ENCODE peak calls at places on chromosome 18, in five cellular contexts. One of them, this sample, is unnamed.

GRCh38 chr18:62621546-62621945 is 93.8 kb upstream of the PHLPP1 start:
- DNase-seq in transverse colon: no peak
- DNase-seq in H1: no peak
- DNase-seq in fibroblast of lung: peak
- DNase-seq in endodermal cell: no peak
- DNase-seq in this sample: no peak

GRCh38 chr18:62773691-62774090 is 58.4 kb downstream of the PHLPP1 start:
- DNase-seq in H1: no peak
- DNase-seq in fibroblast of lung: no peak
- DNase-seq in endodermal cell: no peak
- DNase-seq in transverse colon: no peak
- DNase-seq in this sample: no peak

GRCh38 chr18:48641981-48642380 is 103.2 kb downstream of the CTIF start:
- DNase-seq in fibroblast of lung: no peak
- DNase-seq in transverse colon: no peak
- DNase-seq in endodermal cell: no peak
- DNase-seq in H1: no peak
- DNase-seq in this sample: no peak

GRCh38 chr18:48552130-48552529 is 13.3 kb downstream of the CTIF start:
- DNase-seq in H1: no peak
- DNase-seq in fibroblast of lung: no peak
- DNase-seq in endodermal cell: no peak
- DNase-seq in transverse colon: no peak
- DNase-seq in this sample: no peak

GRCh38 chr18:3970929-3971328 is 484.2 kb downstream of the DLGAP1 start:
- DNase-seq in H1: no peak
- DNase-seq in endodermal cell: no peak
- DNase-seq in transverse colon: no peak
- DNase-seq in fibroblast of lung: no peak
- DNase-seq in this sample: no peak

GRCh38 chr18:2326999-2327398 is 244.3 kb downstream of the METTL4 start:
- DNase-seq in fibroblast of lung: peak
- DNase-seq in H1: no peak
- DNase-seq in endodermal cell: no peak
- DNase-seq in transverse colon: no peak
- DNase-seq in this sample: no peak

GRCh38 chr18:9287037-9287436 is 47.5 kb upstream of the TWSG1 start:
- DNase-seq in transverse colon: no peak
- DNase-seq in endodermal cell: no peak
- DNase-seq in H1: no peak
- DNase-seq in fibroblast of lung: no peak
- DNase-seq in this sample: no peak

GRCh38 chr18:76416935-76417334 is 78.1 kb downstream of the ZNF516 start:
- DNase-seq in endodermal cell: no peak
- DNase-seq in transverse colon: peak
- DNase-seq in fibroblast of lung: peak
- DNase-seq in H1: no peak
- DNase-seq in this sample: no peak

GRCh38 chr18:28961669-28962228 is 784.8 kb upstream of the CDH2 start:
- DNase-seq in transverse colon: no peak
- DNase-seq in fibroblast of lung: peak
- DNase-seq in H1: peak
- DNase-seq in endodermal cell: peak
- DNase-seq in this sample: no peak

GRCh38 chr18:48940854-48941531 is 9.8 kb downstream of the SMAD7 start:
- DNase-seq in endodermal cell: no peak
- DNase-seq in H1: no peak
- DNase-seq in transverse colon: peak
- DNase-seq in fibroblast of lung: no peak
- DNase-seq in this sample: no peak

GRCh38 chr18:26827581-26827980 is 37.9 kb downstream of the AQP4 start:
- DNase-seq in endodermal cell: no peak
- DNase-seq in transverse colon: no peak
- DNase-seq in H1: no peak
- DNase-seq in fibroblast of lung: no peak
- DNase-seq in this sample: no peak

GRCh38 chr18:63218472-63218871 is 101.1 kb downstream of the BCL2 start:
- DNase-seq in transverse colon: no peak
- DNase-seq in endodermal cell: no peak
- DNase-seq in H1: no peak
- DNase-seq in fibroblast of lung: no peak
- DNase-seq in this sample: no peak

GRCh38 chr18:75926811-75927210 is 499.3 kb upstream of the SMIM21 start:
- DNase-seq in transverse colon: no peak
- DNase-seq in fibroblast of lung: peak
- DNase-seq in H1: no peak
- DNase-seq in endodermal cell: no peak
- DNase-seq in this sample: no peak

GRCh38 chr18:55586841-55587240 is 1.2 kb downstream of the TCF4 start:
- DNase-seq in fibroblast of lung: peak
- DNase-seq in H1: no peak
- DNase-seq in endodermal cell: peak
- DNase-seq in transverse colon: no peak
- DNase-seq in this sample: no peak

GRCh38 chr18:55588876-55589595 is 1.0 kb upstream of the TCF4 start:
- DNase-seq in transverse colon: no peak
- DNase-seq in fibroblast of lung: peak
- DNase-seq in endodermal cell: no peak
- DNase-seq in H1: no peak
- DNase-seq in this sample: no peak

GRCh38 chr18:55585586-55586521 is 2.1 kb downstream of the TCF4 start:
- DNase-seq in fibroblast of lung: peak
- DNase-seq in H1: no peak
- DNase-seq in transverse colon: no peak
- DNase-seq in endodermal cell: peak
- DNase-seq in this sample: no peak

GRCh38 chr18:55588001-55588875 is at the start of gene TCF4:
- DNase-seq in endodermal cell: peak
- DNase-seq in H1: no peak
- DNase-seq in transverse colon: peak
- DNase-seq in fibroblast of lung: peak
- DNase-seq in this sample: peak

GRCh38 chr18:55587341-55588000 is 521 bp downstream of the TCF4 start:
- DNase-seq in transverse colon: no peak
- DNase-seq in H1: no peak
- DNase-seq in fibroblast of lung: peak
- DNase-seq in endodermal cell: peak
- DNase-seq in this sample: no peak
- H3K27ac ChIP-seq in transverse colon: peak
- H3K27ac ChIP-seq in H1: no peak
- H3K27ac ChIP-seq in fibroblast of lung: peak
- H3K27ac ChIP-seq in endodermal cell: peak
- H3K27ac ChIP-seq in this sample: peak

DNA sequence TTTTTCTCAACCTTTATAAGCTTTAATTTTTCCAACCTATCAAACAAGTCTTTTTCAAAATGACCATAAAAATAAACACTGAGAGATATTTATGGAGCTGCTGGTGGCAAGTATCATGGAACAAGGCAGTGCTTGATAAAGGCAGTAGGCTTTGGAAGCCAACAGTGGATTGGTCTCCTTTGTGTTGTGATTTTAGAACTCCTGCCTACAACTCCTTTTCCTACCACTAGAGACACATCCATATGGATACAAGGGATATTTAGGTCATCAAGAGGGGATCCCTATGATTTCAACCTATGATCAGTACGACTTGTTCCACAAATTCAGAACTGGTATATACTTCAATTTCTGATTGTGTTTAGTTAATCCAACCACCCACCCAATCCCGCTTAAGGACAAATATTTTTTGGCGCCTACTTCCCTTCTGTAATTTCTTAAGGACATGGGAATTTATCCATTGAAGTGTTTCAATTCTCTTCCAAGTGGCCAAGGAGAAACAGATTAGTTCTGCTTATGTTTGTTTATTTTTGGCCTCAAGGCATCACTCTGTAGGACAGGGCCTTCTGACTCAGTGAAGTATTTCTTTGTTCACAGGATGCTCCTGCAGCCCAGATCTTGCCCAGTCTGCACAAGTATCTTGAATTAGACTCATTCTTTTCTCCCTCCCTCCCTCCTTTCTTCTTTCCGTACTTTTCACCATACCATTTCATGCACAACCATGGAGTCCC is 2119.6 kb upstream of the PIK3C3 start:
- DNase-seq in fibroblast of lung: peak
- DNase-seq in H1: no peak
- DNase-seq in transverse colon: no peak
- DNase-seq in endodermal cell: no peak
- DNase-seq in this sample: no peak
- TF ChIP-seq CTCF in fibroblast of lung: no peak
- TF ChIP-seq CTCF in H1: no peak
- TF ChIP-seq CTCF in transverse colon: no peak
- TF ChIP-seq CTCF in endodermal cell: peak
- TF ChIP-seq CTCF in this sample: no peak

DNA sequence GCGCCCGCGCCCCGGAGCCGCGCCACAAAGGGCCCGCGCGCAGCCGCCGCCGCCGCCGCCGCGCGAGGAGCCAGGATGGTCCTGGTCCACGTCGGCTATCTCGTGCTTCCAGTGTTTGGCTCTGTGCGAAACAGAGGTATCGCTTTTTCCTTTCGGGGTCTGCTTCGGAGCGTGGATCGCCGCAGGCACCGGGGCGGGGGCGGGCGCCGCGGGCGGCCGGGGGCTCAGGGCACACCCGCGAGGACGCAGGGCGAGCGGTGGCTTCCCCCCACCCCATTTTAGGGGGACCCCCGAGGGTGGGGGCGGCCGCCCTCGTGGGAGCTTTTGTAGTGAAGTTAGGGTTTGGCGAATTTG is 230.0 kb downstream of the HAUS1 start:
- DNase-seq in transverse colon: no peak
- DNase-seq in endodermal cell: no peak
- DNase-seq in fibroblast of lung: peak
- DNase-seq in H1: no peak
- DNase-seq in this sample: no peak
- H3K4me3 ChIP-seq in transverse colon: peak
- H3K4me3 ChIP-seq in endodermal cell: peak
- H3K4me3 ChIP-seq in fibroblast of lung: no peak
- H3K4me3 ChIP-seq in H1: peak
- H3K4me3 ChIP-seq in this sample: peak

GRCh38 chr18:23231340-23232021 is 96.2 kb downstream of the CABLES1 start:
- DNase-seq in fibroblast of lung: peak
- DNase-seq in transverse colon: peak
- DNase-seq in H1: no peak
- DNase-seq in endodermal cell: no peak
- DNase-seq in this sample: no peak

GRCh38 chr18:23230688-23231087 is 95.4 kb downstream of the CABLES1 start:
- DNase-seq in H1: no peak
- DNase-seq in fibroblast of lung: no peak
- DNase-seq in endodermal cell: no peak
- DNase-seq in transverse colon: no peak
- DNase-seq in this sample: no peak

GRCh38 chr18:23227729-23228075 is 92.4 kb downstream of the CABLES1 start:
- DNase-seq in endodermal cell: no peak
- DNase-seq in H1: no peak
- DNase-seq in transverse colon: no peak
- DNase-seq in fibroblast of lung: no peak
- DNase-seq in this sample: no peak

GRCh38 chr18:23228102-23229051 is 93.1 kb downstream of the CABLES1 start:
- DNase-seq in fibroblast of lung: peak
- DNase-seq in H1: no peak
- DNase-seq in endodermal cell: no peak
- DNase-seq in transverse colon: peak
- DNase-seq in this sample: no peak

DNA sequence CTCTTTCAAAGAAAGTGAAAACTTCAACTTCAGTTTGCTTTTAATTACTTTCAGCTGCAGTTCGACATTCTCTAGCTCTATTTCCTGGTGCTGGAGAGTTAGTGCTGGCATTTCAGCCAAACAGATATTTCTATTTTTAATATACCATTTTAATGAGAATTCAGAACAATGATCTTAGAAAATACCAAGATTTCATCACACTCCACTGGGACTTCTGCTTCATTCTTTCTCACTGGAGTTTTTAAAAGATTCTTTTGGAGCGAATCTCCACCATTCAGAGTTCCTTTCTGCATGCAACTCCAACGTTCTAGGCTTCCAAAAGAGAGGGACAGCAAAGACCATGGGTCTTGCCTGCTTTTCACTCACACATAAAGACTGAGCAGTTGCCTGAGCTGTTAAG is 94.2 kb downstream of the CABLES1 start:
- DNase-seq in H1: no peak
- DNase-seq in endodermal cell: no peak
- DNase-seq in transverse colon: no peak
- DNase-seq in fibroblast of lung: peak
- DNase-seq in this sample: no peak
- H3K27ac ChIP-seq in H1: no peak
- H3K27ac ChIP-seq in endodermal cell: no peak
- H3K27ac ChIP-seq in transverse colon: peak
- H3K27ac ChIP-seq in fibroblast of lung: no peak
- H3K27ac ChIP-seq in this sample: peak

GRCh38 chr18:69900941-69901340 is 46.7 kb downstream of the CD226 start:
- DNase-seq in endodermal cell: no peak
- DNase-seq in fibroblast of lung: no peak
- DNase-seq in H1: no peak
- DNase-seq in transverse colon: no peak
- DNase-seq in this sample: no peak
- TF ChIP-seq CTCF in endodermal cell: peak
- TF ChIP-seq CTCF in fibroblast of lung: no peak
- TF ChIP-seq CTCF in H1: no peak
- TF ChIP-seq CTCF in transverse colon: no peak
- TF ChIP-seq CTCF in this sample: no peak

GRCh38 chr18:10450986-10451385 is 3.4 kb upstream of the APCDD1 start:
- DNase-seq in endodermal cell: no peak
- DNase-seq in fibroblast of lung: no peak
- DNase-seq in H1: no peak
- DNase-seq in transverse colon: no peak
- DNase-seq in this sample: no peak

GRCh38 chr18:10453885-10454772 is at the start of gene APCDD1:
- DNase-seq in transverse colon: peak
- DNase-seq in H1: no peak
- DNase-seq in fibroblast of lung: peak
- DNase-seq in endodermal cell: peak
- DNase-seq in this sample: no peak

GRCh38 chr18:10454800-10455550 is 540 bp downstream of the APCDD1 start:
- DNase-seq in transverse colon: no peak
- DNase-seq in endodermal cell: peak
- DNase-seq in fibroblast of lung: no peak
- DNase-seq in H1: no peak
- DNase-seq in this sample: no peak

GRCh38 chr18:10455726-10456453 is 1.5 kb downstream of the APCDD1 start:
- DNase-seq in endodermal cell: peak
- DNase-seq in transverse colon: no peak
- DNase-seq in H1: no peak
- DNase-seq in fibroblast of lung: no peak
- DNase-seq in this sample: no peak

DNA sequence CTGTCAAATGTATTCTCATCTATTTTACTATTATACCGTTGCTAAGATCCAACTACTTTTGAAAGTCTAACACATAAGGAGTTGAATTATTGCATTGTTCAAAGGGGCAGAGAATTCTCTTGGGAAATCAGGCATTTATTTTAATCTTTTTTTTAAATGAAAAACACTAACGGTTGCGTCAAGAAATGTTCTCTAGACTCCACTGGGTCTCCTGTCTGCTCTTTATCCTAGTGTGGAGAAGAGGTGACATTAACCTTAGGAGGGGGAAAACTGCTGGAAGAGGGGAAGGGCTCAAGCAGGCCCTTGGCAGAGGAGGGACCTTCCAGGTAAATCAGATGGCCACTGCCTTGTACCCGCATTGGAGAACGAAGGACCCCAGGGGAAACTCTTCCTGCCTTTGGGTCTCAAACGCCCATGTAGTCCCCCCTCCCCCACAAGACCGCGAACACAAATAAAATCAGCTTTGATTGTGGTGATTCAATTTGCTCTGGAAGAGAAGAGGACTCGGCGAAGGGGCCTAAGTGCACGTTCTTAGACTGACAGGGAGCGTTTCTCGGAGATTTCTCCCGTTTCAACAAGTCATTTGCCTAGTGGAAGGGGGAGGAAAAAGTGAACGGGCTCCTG is 1.1 kb upstream of the APCDD1 start:
- DNase-seq in H1: no peak
- DNase-seq in transverse colon: no peak
- DNase-seq in endodermal cell: no peak
- DNase-seq in fibroblast of lung: no peak
- DNase-seq in this sample: no peak
- H3K4me3 ChIP-seq in H1: peak
- H3K4me3 ChIP-seq in transverse colon: no peak
- H3K4me3 ChIP-seq in endodermal cell: no peak
- H3K4me3 ChIP-seq in fibroblast of lung: no peak
- H3K4me3 ChIP-seq in this sample: peak

This sample was measured in dorsolateral prefrontal cortex.